ENCODE peak calls at places on chromosome 1, in nine cellular contexts. Z is right atrium auricular region, E is natural killer cell, Q is nephron progenitor cell, P is lung, H is Calu3, K is adrenal gland, I is BJ, F is breast epithelium. W is an unnamed sample.

GRCh38 chr1:182783068-182783467 is 6.5 kb upstream of the NPL start:
- DNase-seq in Z (no peak), E (no peak), Q (peak), P (no peak), H (no peak), K (no peak), I (no peak), F (no peak), W (peak)

GRCh38 chr1:209805875-209806760 is at the start of gene IRF6:
- DNase-seq in Z (peak), E (peak), Q (peak), P (peak), H (peak), K (peak), I (no peak), F (peak), W (peak)

GRCh38 chr1:84505167-84506001 is 802 bp upstream of the SPATA1 start:
- DNase-seq in Z (peak), E (no peak), Q (no peak), P (peak), H (no peak), K (peak), I (no peak), F (peak), W (no peak)

GRCh38 chr1:245870698-245871097 is 636.4 kb downstream of the SMYD3 start:
- DNase-seq in Z (no peak), E (no peak), Q (no peak), P (no peak), H (no peak), K (no peak), I (no peak), F (no peak), W (no peak)

GRCh38 chr1:30143517-30143916 is 579.9 kb downstream of the MATN1 start:
- DNase-seq in Z (no peak), E (no peak), Q (no peak), P (no peak), H (no peak), K (no peak), I (no peak), F (no peak), W (no peak)

GRCh38 chr1:181655756-181656155 is 172.4 kb downstream of the CACNA1E start:
- DNase-seq in Z (no peak), E (no peak), Q (no peak), P (no peak), H (no peak), K (no peak), I (no peak), F (no peak), W (no peak)

GRCh38 chr1:110672001-110672752 is 2.6 kb downstream of the KCNA3 start:
- DNase-seq in Z (no peak), E (peak), Q (no peak), P (no peak), H (no peak), K (no peak), I (peak), F (no peak), W (peak)

GRCh38 chr1:166302919-166303758 is 136.3 kb upstream of the FAM78B start:
- DNase-seq in Z (no peak), E (no peak), Q (no peak), P (no peak), H (no peak), K (no peak), I (no peak), F (no peak), W (no peak)

GRCh38 chr1:169019419-169020058 is 87.0 kb upstream of the ATP1B1 start:
- DNase-seq in Z (no peak), E (no peak), Q (no peak), P (no peak), H (no peak), K (no peak), I (no peak), F (no peak), W (no peak)

GRCh38 chr1:43232071-43232470 is 37.7 kb upstream of the TMEM125 start:
- DNase-seq in Z (peak), E (no peak), Q (no peak), P (no peak), H (peak), K (peak), I (peak), F (no peak), W (no peak)

GRCh38 chr1:58773406-58773840 is 10.4 kb downstream of the JUN start:
- DNase-seq in Z (peak), E (no peak), Q (no peak), P (peak), H (peak), K (peak), I (no peak), F (peak), W (peak)

GRCh38 chr1:22829001-22829989 is 118.7 kb downstream of the EPHB2 start:
- DNase-seq in Z (no peak), E (no peak), Q (peak), P (no peak), H (no peak), K (peak), I (no peak), F (no peak), W (no peak)

GRCh38 chr1:211643324-211644212 is 31.9 kb downstream of the NEK2 start:
- DNase-seq in Z (peak), E (no peak), Q (no peak), P (peak), H (peak), K (peak), I (no peak), F (peak), W (peak)

GRCh38 chr1:53135735-53136114 is 6.7 kb downstream of the SLC1A7 start:
- DNase-seq in Z (no peak), E (peak), Q (no peak), P (no peak), H (no peak), K (no peak), I (peak), F (peak), W (no peak)

GRCh38 chr1:212044851-212045250 is 9.3 kb downstream of the DTL start:
- DNase-seq in Z (no peak), E (no peak), Q (no peak), P (no peak), H (no peak), K (no peak), I (no peak), F (no peak), W (no peak)

GRCh38 chr1:46301406-46302090 is 1.9 kb downstream of the LRRC41 start:
- DNase-seq in Z (peak), E (peak), Q (peak), P (no peak), H (no peak), K (peak), I (no peak), F (no peak), W (peak)

GRCh38 chr1:15579683-15580047 is 5.2 kb downstream of the AGMAT start:
- DNase-seq in Z (no peak), E (no peak), Q (no peak), P (no peak), H (no peak), K (no peak), I (no peak), F (no peak), W (no peak)

GRCh38 chr1:201903135-201903534 is 14.4 kb downstream of the SHISA4 start:
- DNase-seq in Z (no peak), E (no peak), Q (no peak), P (no peak), H (no peak), K (peak), I (no peak), F (no peak), W (no peak)

GRCh38 chr1:14666376-14666775 is 67.9 kb downstream of the KAZN start:
- DNase-seq in Z (no peak), E (no peak), Q (no peak), P (no peak), H (no peak), K (no peak), I (no peak), F (no peak), W (no peak)

GRCh38 chr1:2942410-2942809 is 78.9 kb upstream of the ACTRT2 start:
- DNase-seq in Z (no peak), E (no peak), Q (no peak), P (no peak), H (no peak), K (no peak), I (no peak), F (no peak), W (no peak)

GRCh38 chr1:38071530-38072266 is 25.1 kb upstream of the POU3F1 start:
- DNase-seq in Z (no peak), E (no peak), Q (no peak), P (no peak), H (no peak), K (no peak), I (no peak), F (no peak), W (no peak)
- TF ChIP-seq CTCF in Z (no peak), E (peak), Q (no peak), P (no peak), H (no peak), K (peak), I (peak), F (no peak), W (no peak)

GRCh38 chr1:151846062-151846568 is 6.5 kb upstream of the C2CD4D start:
- DNase-seq in Z (no peak), E (no peak), Q (no peak), P (no peak), H (no peak), K (no peak), I (no peak), F (no peak), W (peak)
- TF ChIP-seq CTCF in Z (no peak), E (no peak), Q (no peak), P (no peak), H (no peak), K (no peak), I (peak), F (no peak), W (no peak)

GRCh38 chr1:48530727-48531351 is 58.8 kb upstream of the SPATA6 start:
- DNase-seq in Z (no peak), E (no peak), Q (peak), P (peak), H (peak), K (peak), I (no peak), F (no peak), W (peak)
- TF ChIP-seq CTCF in Z (no peak), E (peak), Q (peak), P (no peak), H (peak), K (peak), I (peak), F (no peak), W (peak)

GRCh38 chr1:101059945-101060542 is 34.5 kb upstream of the DPH5 start:
- DNase-seq in Z (no peak), E (no peak), Q (no peak), P (no peak), H (no peak), K (no peak), I (no peak), F (no peak), W (no peak)
- TF ChIP-seq CTCF in Z (no peak), E (no peak), Q (no peak), P (no peak), H (no peak), K (no peak), I (no peak), F (no peak), W (no peak)

W was measured in activated CD8-positive, alpha-beta T cell treated with anti-CD3 and anti-CD28 coated beads for 36 hours.